ENCODE peak calls at places on chromosomes 6 and 20, in ten cellular contexts. One of them, this sample, is unnamed.
A peak's percentile ranks its signal among the peaks of the same experiment; 100 is the strongest.

GRCh38 chr6:11197175-11197535 is 35.3 kb downstream of the NEDD9 start:
- DNase-seq in GM13977: no peak
- DNase-seq in BE2C: no peak
- DNase-seq in omental fat pad: no peak
- DNase-seq in GM12865: no peak
- DNase-seq in fibroblast of villous mesenchyme: peak; percentile 92
- DNase-seq in BJ: peak; percentile 62
- DNase-seq in psoas muscle: no peak
- DNase-seq in RWPE1: no peak
- DNase-seq in left lung: no peak
- DNase-seq in this sample: no peak

GRCh38 chr6:125154184-125155135 is 887 bp downstream of the TPD52L1 start:
- DNase-seq in GM13977: peak; percentile 46
- DNase-seq in omental fat pad: no peak
- DNase-seq in BE2C: peak; percentile 11
- DNase-seq in BJ: no peak
- DNase-seq in fibroblast of villous mesenchyme: peak; percentile 5
- DNase-seq in GM12865: peak; percentile 17
- DNase-seq in psoas muscle: peak; percentile 77
- DNase-seq in RWPE1: peak; percentile 76
- DNase-seq in left lung: peak; percentile 38
- DNase-seq in this sample: peak; percentile 9

GRCh38 chr6:10441004-10441654 is 26.3 kb upstream of the TFAP2A start:
- DNase-seq in omental fat pad: no peak
- DNase-seq in RWPE1: peak; percentile 96
- DNase-seq in psoas muscle: no peak
- DNase-seq in GM13977: no peak
- DNase-seq in BJ: peak; percentile 89
- DNase-seq in fibroblast of villous mesenchyme: peak; percentile 84
- DNase-seq in GM12865: no peak
- DNase-seq in left lung: no peak
- DNase-seq in BE2C: no peak
- DNase-seq in this sample: no peak

GRCh38 chr6:79468116-79468515 is 69.1 kb downstream of the LCA5 start:
- DNase-seq in RWPE1: no peak
- DNase-seq in BE2C: no peak
- DNase-seq in GM13977: no peak
- DNase-seq in BJ: no peak
- DNase-seq in psoas muscle: no peak
- DNase-seq in GM12865: no peak
- DNase-seq in left lung: no peak
- DNase-seq in fibroblast of villous mesenchyme: no peak
- DNase-seq in omental fat pad: no peak
- DNase-seq in this sample: no peak

GRCh38 chr6:147936703-147937102 is 405.9 kb upstream of the SASH1 start:
- DNase-seq in fibroblast of villous mesenchyme: no peak
- DNase-seq in GM13977: no peak
- DNase-seq in psoas muscle: no peak
- DNase-seq in BE2C: no peak
- DNase-seq in BJ: no peak
- DNase-seq in omental fat pad: no peak
- DNase-seq in GM12865: no peak
- DNase-seq in left lung: no peak
- DNase-seq in RWPE1: no peak
- DNase-seq in this sample: no peak

GRCh38 chr6:44049163-44049988 is 77.9 kb downstream of the MRPL14 start:
- DNase-seq in omental fat pad: no peak
- DNase-seq in psoas muscle: no peak
- DNase-seq in GM13977: peak; percentile 58
- DNase-seq in BJ: no peak
- DNase-seq in RWPE1: no peak
- DNase-seq in GM12865: peak; percentile 46
- DNase-seq in fibroblast of villous mesenchyme: peak; percentile 89
- DNase-seq in BE2C: no peak
- DNase-seq in left lung: peak; percentile 27
- DNase-seq in this sample: no peak

GRCh38 chr6:47180633-47181032 is 129.1 kb downstream of the TNFRSF21 start:
- DNase-seq in BJ: no peak
- DNase-seq in psoas muscle: no peak
- DNase-seq in RWPE1: peak; percentile 67
- DNase-seq in BE2C: peak; percentile 70
- DNase-seq in GM12865: no peak
- DNase-seq in GM13977: no peak
- DNase-seq in left lung: no peak
- DNase-seq in fibroblast of villous mesenchyme: peak; percentile 11
- DNase-seq in omental fat pad: no peak
- DNase-seq in this sample: no peak

GRCh38 chr6:126293891-126294524 is 45.9 kb upstream of the CENPW start:
- DNase-seq in psoas muscle: no peak
- DNase-seq in left lung: no peak
- DNase-seq in fibroblast of villous mesenchyme: no peak
- DNase-seq in GM12865: no peak
- DNase-seq in BJ: no peak
- DNase-seq in RWPE1: no peak
- DNase-seq in omental fat pad: no peak
- DNase-seq in BE2C: no peak
- DNase-seq in GM13977: no peak
- DNase-seq in this sample: no peak

GRCh38 chr6:43742931-43743632 is 26.9 kb upstream of the VEGFA start:
- DNase-seq in fibroblast of villous mesenchyme: no peak
- DNase-seq in BE2C: no peak
- DNase-seq in GM12865: no peak
- DNase-seq in RWPE1: no peak
- DNase-seq in psoas muscle: no peak
- DNase-seq in omental fat pad: no peak
- DNase-seq in GM13977: no peak
- DNase-seq in left lung: peak; percentile 19
- DNase-seq in BJ: no peak
- DNase-seq in this sample: no peak

GRCh38 chr6:30683137-30683979 is 3.1 kb downstream of the PPP1R18 start:
- DNase-seq in BE2C: no peak
- DNase-seq in fibroblast of villous mesenchyme: no peak
- DNase-seq in psoas muscle: peak; percentile 57
- DNase-seq in BJ: no peak
- DNase-seq in GM13977: peak; percentile 15
- DNase-seq in GM12865: no peak
- DNase-seq in RWPE1: no peak
- DNase-seq in left lung: no peak
- DNase-seq in omental fat pad: no peak
- DNase-seq in this sample: no peak

GRCh38 chr6:21186479-21187055 is 407.0 kb upstream of the SOX4 start:
- DNase-seq in GM13977: no peak
- DNase-seq in BE2C: no peak
- DNase-seq in fibroblast of villous mesenchyme: no peak
- DNase-seq in BJ: no peak
- DNase-seq in left lung: no peak
- DNase-seq in omental fat pad: no peak
- DNase-seq in psoas muscle: no peak
- DNase-seq in GM12865: no peak
- DNase-seq in RWPE1: no peak
- DNase-seq in this sample: no peak

GRCh38 chr6:7052441-7052936 is 55.3 kb upstream of the RREB1 start:
- DNase-seq in BE2C: peak; percentile 8
- DNase-seq in RWPE1: no peak
- DNase-seq in BJ: peak; percentile 19
- DNase-seq in GM13977: peak; percentile 52
- DNase-seq in left lung: peak; percentile 68
- DNase-seq in GM12865: no peak
- DNase-seq in psoas muscle: peak; percentile 92
- DNase-seq in fibroblast of villous mesenchyme: peak; percentile 41
- DNase-seq in omental fat pad: peak; percentile 27
- DNase-seq in this sample: peak; percentile 16

GRCh38 chr6:129890701-129891100 is 29.6 kb upstream of the TMEM244 start:
- DNase-seq in fibroblast of villous mesenchyme: no peak
- DNase-seq in psoas muscle: no peak
- DNase-seq in BJ: no peak
- DNase-seq in GM12865: no peak
- DNase-seq in GM13977: no peak
- DNase-seq in left lung: no peak
- DNase-seq in BE2C: no peak
- DNase-seq in omental fat pad: no peak
- DNase-seq in RWPE1: peak; percentile 14
- DNase-seq in this sample: no peak

GRCh38 chr6:54217018-54217417 is 91.2 kb upstream of the TINAG start:
- DNase-seq in GM12865: no peak
- DNase-seq in fibroblast of villous mesenchyme: no peak
- DNase-seq in RWPE1: no peak
- DNase-seq in BJ: no peak
- DNase-seq in left lung: no peak
- DNase-seq in psoas muscle: no peak
- DNase-seq in BE2C: no peak
- DNase-seq in GM13977: no peak
- DNase-seq in omental fat pad: no peak
- DNase-seq in this sample: no peak

GRCh38 chr6:42762338-42762929 is 16.5 kb upstream of the TBCC start:
- DNase-seq in omental fat pad: no peak
- DNase-seq in psoas muscle: no peak
- DNase-seq in left lung: no peak
- DNase-seq in BE2C: no peak
- DNase-seq in BJ: no peak
- DNase-seq in RWPE1: no peak
- DNase-seq in GM12865: no peak
- DNase-seq in fibroblast of villous mesenchyme: no peak
- DNase-seq in GM13977: no peak
- DNase-seq in this sample: no peak

GRCh38 chr6:1904494-1904854 is 294.8 kb downstream of the FOXC1 start:
- DNase-seq in GM12865: no peak
- DNase-seq in GM13977: no peak
- DNase-seq in psoas muscle: no peak
- DNase-seq in BE2C: peak; percentile 41
- DNase-seq in omental fat pad: no peak
- DNase-seq in left lung: no peak
- DNase-seq in RWPE1: no peak
- DNase-seq in fibroblast of villous mesenchyme: no peak
- DNase-seq in BJ: no peak
- DNase-seq in this sample: no peak

GRCh38 chr6:154974485-154975149 is 20.5 kb upstream of the TIAM2 start:
- DNase-seq in omental fat pad: no peak
- DNase-seq in psoas muscle: no peak
- DNase-seq in RWPE1: no peak
- DNase-seq in left lung: no peak
- DNase-seq in GM13977: no peak
- DNase-seq in fibroblast of villous mesenchyme: no peak
- DNase-seq in BE2C: no peak
- DNase-seq in BJ: no peak
- DNase-seq in GM12865: no peak
- DNase-seq in this sample: no peak

GRCh38 chr6:89536230-89536629 is 102.3 kb downstream of the LYRM2 start:
- DNase-seq in GM12865: no peak
- DNase-seq in BJ: no peak
- DNase-seq in psoas muscle: no peak
- DNase-seq in fibroblast of villous mesenchyme: no peak
- DNase-seq in BE2C: peak; percentile 13
- DNase-seq in RWPE1: no peak
- DNase-seq in GM13977: no peak
- DNase-seq in omental fat pad: no peak
- DNase-seq in left lung: no peak
- DNase-seq in this sample: no peak
- TF ChIP-seq CTCF in GM12865: no peak
- TF ChIP-seq CTCF in BJ: no peak
- TF ChIP-seq CTCF in psoas muscle: no peak
- TF ChIP-seq CTCF in fibroblast of villous mesenchyme: no peak
- TF ChIP-seq CTCF in BE2C: peak; percentile 20
- TF ChIP-seq CTCF in RWPE1: no peak
- TF ChIP-seq CTCF in GM13977: no peak
- TF ChIP-seq CTCF in omental fat pad: no peak
- TF ChIP-seq CTCF in left lung: no peak
- TF ChIP-seq CTCF in this sample: no peak

GRCh38 chr6:169789146-169789943 is 37.9 kb downstream of the ERMARD start:
- DNase-seq in GM13977: no peak
- DNase-seq in fibroblast of villous mesenchyme: no peak
- DNase-seq in psoas muscle: no peak
- DNase-seq in BE2C: no peak
- DNase-seq in RWPE1: peak; percentile 17
- DNase-seq in omental fat pad: no peak
- DNase-seq in BJ: no peak
- DNase-seq in left lung: no peak
- DNase-seq in GM12865: no peak
- DNase-seq in this sample: no peak

GRCh38 chr6:169786349-169786748 is 34.9 kb downstream of the ERMARD start:
- DNase-seq in BE2C: no peak
- DNase-seq in fibroblast of villous mesenchyme: no peak
- DNase-seq in BJ: no peak
- DNase-seq in psoas muscle: no peak
- DNase-seq in left lung: no peak
- DNase-seq in omental fat pad: no peak
- DNase-seq in RWPE1: no peak
- DNase-seq in GM12865: no peak
- DNase-seq in GM13977: no peak
- DNase-seq in this sample: no peak

GRCh38 chr6:169788809-169789145 is 37.4 kb downstream of the ERMARD start:
- DNase-seq in GM12865: no peak
- DNase-seq in left lung: no peak
- DNase-seq in BJ: no peak
- DNase-seq in omental fat pad: no peak
- DNase-seq in psoas muscle: no peak
- DNase-seq in GM13977: no peak
- DNase-seq in fibroblast of villous mesenchyme: no peak
- DNase-seq in RWPE1: no peak
- DNase-seq in BE2C: no peak
- DNase-seq in this sample: no peak

GRCh38 chr6:169785566-169785965 is 34.1 kb downstream of the ERMARD start:
- DNase-seq in BE2C: no peak
- DNase-seq in omental fat pad: no peak
- DNase-seq in left lung: no peak
- DNase-seq in GM13977: no peak
- DNase-seq in psoas muscle: no peak
- DNase-seq in fibroblast of villous mesenchyme: no peak
- DNase-seq in BJ: no peak
- DNase-seq in GM12865: no peak
- DNase-seq in RWPE1: no peak
- DNase-seq in this sample: no peak

GRCh38 chr6:169787797-169788196 is 36.4 kb downstream of the ERMARD start:
- DNase-seq in left lung: no peak
- DNase-seq in BJ: no peak
- DNase-seq in psoas muscle: no peak
- DNase-seq in BE2C: no peak
- DNase-seq in RWPE1: no peak
- DNase-seq in GM13977: no peak
- DNase-seq in omental fat pad: no peak
- DNase-seq in fibroblast of villous mesenchyme: no peak
- DNase-seq in GM12865: no peak
- DNase-seq in this sample: no peak
- TF ChIP-seq CTCF in left lung: no peak
- TF ChIP-seq CTCF in BJ: no peak
- TF ChIP-seq CTCF in psoas muscle: no peak
- TF ChIP-seq CTCF in BE2C: no peak
- TF ChIP-seq CTCF in RWPE1: no peak
- TF ChIP-seq CTCF in GM13977: no peak
- TF ChIP-seq CTCF in omental fat pad: no peak
- TF ChIP-seq CTCF in fibroblast of villous mesenchyme: no peak
- TF ChIP-seq CTCF in GM12865: no peak
- TF ChIP-seq CTCF in this sample: no peak

GRCh38 chr20:24492031-24492607 is 22.7 kb downstream of the SYNDIG1 start:
- DNase-seq in GM12865: no peak
- DNase-seq in omental fat pad: no peak
- DNase-seq in BJ: no peak
- DNase-seq in RWPE1: no peak
- DNase-seq in fibroblast of villous mesenchyme: no peak
- DNase-seq in GM13977: no peak
- DNase-seq in BE2C: no peak
- DNase-seq in psoas muscle: no peak
- DNase-seq in left lung: no peak
- DNase-seq in this sample: no peak
- TF ChIP-seq CTCF in GM12865: no peak
- TF ChIP-seq CTCF in omental fat pad: no peak
- TF ChIP-seq CTCF in BJ: no peak
- TF ChIP-seq CTCF in RWPE1: no peak
- TF ChIP-seq CTCF in fibroblast of villous mesenchyme: no peak
- TF ChIP-seq CTCF in GM13977: no peak
- TF ChIP-seq CTCF in BE2C: no peak
- TF ChIP-seq CTCF in psoas muscle: no peak
- TF ChIP-seq CTCF in left lung: no peak
- TF ChIP-seq CTCF in this sample: no peak

GRCh38 chr6:131199568-131200272 is 64.5 kb downstream of the AKAP7 start:
- DNase-seq in fibroblast of villous mesenchyme: peak; percentile 57
- DNase-seq in GM13977: peak; percentile 66
- DNase-seq in left lung: no peak
- DNase-seq in BE2C: no peak
- DNase-seq in RWPE1: peak; percentile 13
- DNase-seq in BJ: no peak
- DNase-seq in omental fat pad: no peak
- DNase-seq in GM12865: peak; percentile 92
- DNase-seq in psoas muscle: no peak
- DNase-seq in this sample: peak; percentile 68
- TF ChIP-seq CTCF in fibroblast of villous mesenchyme: peak; percentile 74
- TF ChIP-seq CTCF in GM13977: peak; percentile 84
- TF ChIP-seq CTCF in left lung: peak; percentile 56
- TF ChIP-seq CTCF in BE2C: peak; percentile 23
- TF ChIP-seq CTCF in RWPE1: no peak
- TF ChIP-seq CTCF in BJ: peak; percentile 79
- TF ChIP-seq CTCF in omental fat pad: no peak
- TF ChIP-seq CTCF in GM12865: peak; percentile 88
- TF ChIP-seq CTCF in psoas muscle: peak; percentile 31
- TF ChIP-seq CTCF in this sample: peak; percentile 85